ENCODE peak calls at places on chromosomes 4 and X, in five cellular contexts. A, Z, B, Q and V are unnamed samples.

GRCh38 chr4:60201052-60201673 is 999.0 kb upstream of the ADGRL3 start:
- DNase-seq in A (peak; percentile 48), Z (peak; percentile 43), B (peak; percentile 6), Q (peak; percentile 54), V (peak; percentile 26)

GRCh38 chr4:137193564-137193963 is 338.7 kb downstream of the PCDH18 start:
- DNase-seq in A (no peak), Z (no peak), B (no peak), Q (no peak), V (no peak)

GRCh38 chr4:152171556-152171955 is 364.3 kb downstream of the FBXW7 start:
- DNase-seq in A (no peak), Z (no peak), B (peak; percentile 13), Q (no peak), V (no peak)

GRCh38 chr4:142150483-142150882 is 514.1 kb downstream of the IL15 start:
- DNase-seq in A (no peak), Z (no peak), B (no peak), Q (no peak), V (no peak)

GRCh38 chrX:47683171-47684145 is 24.5 kb upstream of the UXT start:
- DNase-seq in A (no peak), Z (peak; percentile 34), B (no peak), Q (no peak), V (no peak)

GRCh38 chrX:21661316-21661715 is 3.2 kb upstream of the KLHL34 start:
- DNase-seq in A (no peak), Z (no peak), B (no peak), Q (no peak), V (no peak)

GRCh38 chr4:38034986-38035882 is 75.0 kb downstream of the PTTG2 start:
- DNase-seq in A (no peak), Z (peak; percentile 75), B (peak; percentile 54), Q (peak; percentile 72), V (no peak)

GRCh38 chr4:107834241-107834856 is 9.6 kb downstream of the SGMS2 start:
- DNase-seq in A (no peak), Z (no peak), B (no peak), Q (no peak), V (no peak)

GRCh38 chr4:158253350-158253980 is 43.2 kb downstream of the TMEM144 start:
- DNase-seq in A (peak; percentile 61), Z (peak; percentile 59), B (peak; percentile 10), Q (peak; percentile 41), V (peak; percentile 58)

GRCh38 chr4:1048781-1049590 is 37.6 kb downstream of the FGFRL1 start:
- DNase-seq in A (peak; percentile 38), Z (no peak), B (no peak), Q (no peak), V (no peak)

GRCh38 chr4:9996319-9997110 is 24.8 kb downstream of the SLC2A9 start:
- DNase-seq in A (no peak), Z (peak; percentile 7), B (no peak), Q (no peak), V (no peak)

GRCh38 chr4:86834901-86835300 is 14.3 kb downstream of the SLC10A6 start:
- DNase-seq in A (no peak), Z (peak; percentile 69), B (no peak), Q (no peak), V (no peak)

GRCh38 chrX:107454302-107454701 is 4.8 kb downstream of the FRMPD3 start:
- DNase-seq in A (no peak), Z (no peak), B (no peak), Q (no peak), V (no peak)

GRCh38 chr4:123102897-123103489 is 180.6 kb upstream of the NUDT6 start:
- DNase-seq in A (no peak), Z (peak; percentile 69), B (no peak), Q (peak; percentile 28), V (no peak)

GRCh38 chr4:119498520-119498919 is 130.1 kb downstream of the PDE5A start:
- DNase-seq in A (peak; percentile 44), Z (peak; percentile 78), B (no peak), Q (no peak), V (no peak)

GRCh38 chrX:135531813-135532212 is 11.4 kb downstream of the INTS6L start:
- DNase-seq in A (no peak), Z (no peak), B (no peak), Q (no peak), V (no peak)

GRCh38 chr4:147735413-147736301 is 3.8 kb downstream of the ARHGAP10 start:
- DNase-seq in A (no peak), Z (peak; percentile 26), B (no peak), Q (no peak), V (no peak)

GRCh38 chrX:28584025-28584424 is 3.2 kb upstream of the IL1RAPL1 start:
- DNase-seq in A (no peak), Z (no peak), B (no peak), Q (no peak), V (no peak)

GRCh38 chr4:1408418-1408817 is 2.2 kb upstream of the NKX1-1 start:
- DNase-seq in A (no peak), Z (no peak), B (no peak), Q (no peak), V (no peak)

GRCh38 chrX:50448565-50448964 is 22.1 kb downstream of the DGKK start:
- DNase-seq in A (no peak), Z (no peak), B (no peak), Q (no peak), V (no peak)

GRCh38 chrX:70175338-70175737 is 1.9 kb upstream of the DGAT2L6 start:
- DNase-seq in A (no peak), Z (no peak), B (no peak), Q (no peak), V (no peak)

GRCh38 chrX:119698835-119699234 is 5.9 kb upstream of the SEPTIN6 start:
- DNase-seq in A (no peak), Z (peak; percentile 65), B (peak; percentile 55), Q (peak; percentile 56), V (no peak)

GRCh38 chrX:151153086-151153485 is 23.3 kb upstream of the GPR50 start:
- DNase-seq in A (no peak), Z (peak; percentile 16), B (peak; percentile 15), Q (no peak), V (no peak)

GRCh38 chr4:149371021-149371420 is 444.6 kb downstream of the IQCM start:
- DNase-seq in A (no peak), Z (peak; percentile 53), B (no peak), Q (no peak), V (no peak)

GRCh38 chr4:15659768-15660394 is 4.7 kb upstream of the FBXL5 start:
- DNase-seq in A (no peak), Z (peak; percentile 91), B (no peak), Q (no peak), V (no peak)

GRCh38 chr4:147938481-147938880 is 206.6 kb downstream of the ARHGAP10 start:
- DNase-seq in A (no peak), Z (no peak), B (no peak), Q (no peak), V (no peak)

GRCh38 chr4:185020293-185020808 is 2.1 kb downstream of the HELT start:
- DNase-seq in A (no peak), Z (no peak), B (no peak), Q (no peak), V (no peak)

GRCh38 chr4:184384056-184384809 is 90.1 kb downstream of the IRF2 start:
- DNase-seq in A (peak; percentile 81), Z (peak; percentile 98), B (no peak), Q (peak; percentile 63), V (no peak)

GRCh38 chr4:138562544-138562961 is 320.4 kb upstream of the SLC7A11 start:
- DNase-seq in A (no peak), Z (peak; percentile 79), B (no peak), Q (no peak), V (no peak)